ENCODE peak calls at places on chromosome 3, in seven cellular contexts. I is CD4-positive, alpha-beta memory T cell; C is K562; F is mesendoderm; Z is neural progenitor cell; N is pancreas; B is mucosa of descending colon. L is an unnamed sample. For H3K4me1 and H3K36me3, the result is how much of the 10 kb centered on the place peaks cover.

GRCh38 chr3:66812126-66812525 is 186.0 kb upstream of the KBTBD8 start:
- DNase-seq in F (no peak), N (no peak), Z (no peak), B (no peak), I (no peak), C (no peak), L (no peak)

GRCh38 chr3:8445861-8446260 is 55.8 kb upstream of the LMCD1 start:
- DNase-seq in I (no peak), N (no peak), B (no peak), F (no peak), C (no peak), Z (no peak), L (no peak)

GRCh38 chr3:45546636-45547201 is 47.8 kb upstream of the LIMD1 start:
- DNase-seq in I (peak), Z (peak), C (peak), N (no peak), B (no peak), F (peak), L (no peak)

GRCh38 chr3:12194669-12195161 is 36.0 kb upstream of the TIMP4 start:
- DNase-seq in I (no peak), C (peak), Z (no peak), F (peak), N (no peak), B (peak), L (no peak)

GRCh38 chr3:101119535-101119934 is 126.3 kb upstream of the ABI3BP start:
- DNase-seq in B (no peak), F (no peak), I (no peak), N (no peak), Z (no peak), C (no peak), L (no peak)

GRCh38 chr3:42070089-42070885 is 20.9 kb upstream of the TRAK1 start:
- DNase-seq in C (no peak), B (no peak), F (no peak), Z (no peak), I (no peak), N (no peak), L (no peak)

GRCh38 chr3:47870702-47871255 is 67.8 kb downstream of the DHX30 start:
- DNase-seq in N (no peak), B (no peak), Z (no peak), I (no peak), C (peak), F (no peak), L (no peak)

GRCh38 chr3:172210355-172210754 is 171.0 kb downstream of the FNDC3B start:
- DNase-seq in I (no peak), F (no peak), N (no peak), B (no peak), C (no peak), Z (no peak), L (no peak)

GRCh38 chr3:89957461-89957860 is 850.0 kb downstream of the EPHA3 start:
- DNase-seq in N (no peak), C (no peak), B (no peak), I (no peak), F (no peak), Z (no peak), L (no peak)

GRCh38 chr3:140510303-140510861 is 167.5 kb upstream of the TRIM42 start:
- DNase-seq in B (no peak), N (no peak), F (peak), C (no peak), I (no peak), Z (no peak), L (no peak)

GRCh38 chr3:23385327-23385726 is 182.2 kb downstream of the UBE2E2 start:
- DNase-seq in F (no peak), B (no peak), N (no peak), Z (no peak), C (no peak), I (no peak), L (no peak)

GRCh38 chr3:72144773-72145505 is 360.0 kb upstream of the PROK2 start:
- DNase-seq in C (peak), Z (no peak), N (no peak), I (no peak), F (peak), B (no peak), L (peak)

GRCh38 chr3:111732248-111732879 is 126.7 kb upstream of the PHLDB2 start:
- DNase-seq in B (peak), Z (no peak), F (no peak), N (peak), I (no peak), C (no peak), L (no peak)

GRCh38 chr3:56193531-56193930 is 274.7 kb downstream of the ERC2 start:
- DNase-seq in B (no peak), N (no peak), F (no peak), C (no peak), I (no peak), Z (no peak), L (no peak)

GRCh38 chr3:53758846-53759245 is 87.4 kb downstream of the CHDH start:
- DNase-seq in I (no peak), C (no peak), N (no peak), F (no peak), Z (no peak), B (no peak), L (no peak)

GRCh38 chr3:147305533-147306241 is 100.7 kb downstream of the ZIC4 start:
- DNase-seq in N (no peak), Z (no peak), I (no peak), B (no peak), F (no peak), C (no peak), L (no peak)

GRCh38 chr3:74613566-74613965 is 893 bp downstream of the CNTN3 start:
- DNase-seq in I (no peak), B (peak), Z (peak), C (no peak), F (no peak), N (peak), L (no peak)

GRCh38 chr3:61903931-61904657 is 342.7 kb downstream of the PTPRG start:
- DNase-seq in B (no peak), F (no peak), C (no peak), N (peak), I (no peak), Z (no peak), L (peak)

GRCh38 chr3:170506556-170506955 is 79.3 kb downstream of the SLC7A14 start:
- DNase-seq in C (no peak), I (no peak), F (peak), B (no peak), N (no peak), Z (no peak), L (no peak)

GRCh38 chr3:66055319-66055718 is 16.6 kb upstream of the MAGI1 start:
- DNase-seq in B (no peak), C (no peak), Z (no peak), I (no peak), N (no peak), F (no peak), L (no peak)

GRCh38 chr3:129796146-129796545 is 97.4 kb downstream of the TMCC1 start:
- DNase-seq in C (no peak), B (no peak), F (no peak), Z (no peak), N (no peak), I (no peak), L (no peak)

GRCh38 chr3:43185656-43186375 is 79.9 kb upstream of the POMGNT2 start:
- DNase-seq in C (no peak), Z (no peak), F (no peak), I (no peak), N (no peak), B (no peak), L (no peak)

GRCh38 chr3:98692787-98693473 is 70.2 kb upstream of the ST3GAL6 start:
- DNase-seq in I (no peak), F (no peak), C (no peak), N (no peak), B (no peak), Z (no peak), L (no peak)

GRCh38 chr3:16844222-16844621 is 40.5 kb upstream of the PLCL2 start:
- DNase-seq in Z (no peak), N (no peak), I (no peak), F (no peak), B (no peak), C (no peak), L (no peak)

GRCh38 chr3:110677506-110677905 is 394.1 kb upstream of the NECTIN3 start:
- DNase-seq in I (no peak), B (no peak), F (no peak), N (no peak), Z (no peak), C (no peak), L (no peak)

GRCh38 chr3:138062626-138063025 is 52.7 kb downstream of the CLDN18 start:
- DNase-seq in B (no peak), F (no peak), Z (no peak), C (no peak), I (no peak), N (no peak), L (no peak)

GRCh38 chr3:144499346-144499745 is 527.7 kb downstream of the DIPK2A start:
- DNase-seq in C (no peak), N (no peak), F (no peak), Z (no peak), B (no peak), I (no peak), L (no peak)

GRCh38 chr3:40718209-40718608 is 193.4 kb downstream of the ZNF621 start:
- DNase-seq in I (no peak), B (no peak), C (no peak), Z (no peak), F (no peak), N (no peak), L (no peak)
- H3K4me1 ChIP-seq in I (under half), B (under half), C (under half), Z (under half), F (under half), N (under half), L (under half)

GRCh38 chr3:4645468-4645867 is 152.3 kb downstream of the ITPR1 start:
- DNase-seq in C (no peak), Z (no peak), B (no peak), I (no peak), F (no peak), N (no peak), L (no peak)
- H3K36me3 ChIP-seq in C (under half), Z (under half), B (under half), I (under half), F (under half), N (under half), L (half or more)

GRCh38 chr3:133445111-133445510 is 45.3 kb downstream of the BFSP2 start:
- DNase-seq in Z (no peak), N (no peak), F (no peak), I (no peak), B (no peak), C (no peak), L (no peak)
- H3K4me1 ChIP-seq in Z (under half), N (under half), F (under half), I (under half), B (under half), C (under half), L (under half)

DNA sequence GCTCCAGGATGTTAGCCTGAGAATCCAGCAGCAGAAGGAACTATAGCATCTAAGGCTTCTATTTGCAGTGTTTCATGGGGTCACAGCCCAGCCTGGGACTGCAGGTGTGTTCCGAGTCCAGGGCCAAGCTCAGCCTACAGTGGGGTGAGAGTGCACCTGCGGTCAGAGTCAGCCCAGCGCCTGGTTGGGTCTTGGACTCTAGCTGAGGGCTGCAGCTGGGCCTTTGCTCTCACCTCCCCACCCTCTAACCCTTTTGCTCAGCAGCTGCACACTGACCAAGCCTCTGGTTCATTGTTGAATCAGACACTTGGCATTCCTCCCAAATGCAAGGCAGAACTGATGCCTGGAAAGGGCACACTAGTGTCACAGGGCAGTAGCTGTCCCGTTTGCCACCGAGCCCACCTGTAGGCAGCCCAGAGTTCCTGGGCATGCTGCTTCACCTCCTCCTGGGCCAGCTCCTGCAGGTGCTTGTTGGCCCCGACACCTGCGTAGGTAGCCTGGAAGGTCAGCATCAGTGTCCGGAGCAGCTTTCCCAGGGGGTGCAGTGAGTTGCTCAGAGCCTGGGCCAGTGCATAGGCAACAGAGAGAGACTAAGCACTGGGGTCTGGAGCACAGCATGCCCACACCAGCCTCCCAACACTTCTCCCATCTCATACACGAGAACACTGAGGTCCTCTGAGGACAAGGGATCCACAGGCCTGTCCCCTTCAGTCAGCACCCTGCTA is 17.5 kb downstream of the ALS2CL start:
- DNase-seq in N (no peak), C (no peak), I (no peak), Z (no peak), B (peak), F (no peak), L (peak)
- H3K36me3 ChIP-seq in N (under half), C (under half), I (under half), Z (under half), B (under half), F (under half), L (half or more)

DNA sequence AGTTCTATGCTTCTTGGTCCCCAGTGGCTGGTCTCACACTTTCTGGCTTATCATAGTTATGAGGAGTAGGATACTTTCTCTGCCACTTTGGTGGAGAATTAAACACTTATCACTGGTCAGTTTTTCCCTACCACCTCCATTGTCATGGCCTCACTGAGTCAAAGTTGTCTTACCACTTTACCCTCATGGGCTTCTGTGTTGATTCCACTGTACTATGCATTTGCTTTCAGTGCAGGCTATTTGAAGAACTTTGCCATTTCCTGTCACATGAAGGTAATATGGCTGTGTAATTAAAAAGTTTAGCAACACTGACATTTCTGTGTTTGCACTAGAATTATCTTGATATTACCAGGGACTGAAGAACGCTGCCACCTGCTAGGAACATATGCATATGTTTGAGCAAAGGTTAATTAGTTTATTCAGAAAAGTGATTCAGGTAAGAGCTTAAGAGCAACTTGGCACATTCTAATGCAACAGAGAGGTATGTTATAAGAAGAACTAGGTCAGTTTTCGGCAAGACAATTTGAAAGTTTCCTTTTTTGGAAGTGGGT is 377.3 kb downstream of the PDCD6IP start:
- DNase-seq in F (no peak), C (no peak), N (no peak), I (no peak), B (no peak), Z (no peak), L (no peak)
- H3K4me1 ChIP-seq in F (under half), C (under half), N (under half), I (under half), B (under half), Z (under half), L (under half)